ENCODE peak calls at places on chromosomes 16 and 17, in five cellular contexts. F is IMR-90, N is heart left ventricle, R is fibroblast of lung, E is heart right ventricle. K is an unnamed sample.
A peak's percentile ranks its signal among the peaks of the same experiment; 100 is the strongest.

GRCh38 chr17:18921912-18922451 is 30.0 kb upstream of the SLC5A10 start:
- DNase-seq in F (peak; percentile 68), N (no peak), R (peak; percentile 77), E (no peak), K (no peak)

GRCh38 chr16:14101415-14101814 is 30.3 kb downstream of the MRTFB start:
- DNase-seq in F (no peak), N (no peak), R (no peak), E (no peak), K (no peak)

GRCh38 chr17:75876938-75877751 is 1.2 kb downstream of the TRIM47 start:
- DNase-seq in F (peak; percentile 97), N (peak; percentile 97), R (peak; percentile 93), E (peak; percentile 97), K (peak; percentile 86)

GRCh38 chr16:78443780-78444422 is 344.4 kb downstream of the WWOX start:
- DNase-seq in F (no peak), N (no peak), R (peak; percentile 4), E (no peak), K (no peak)

GRCh38 chr17:8681175-8681949 is 50.8 kb upstream of the MYH10 start:
- DNase-seq in F (peak; percentile 65), N (no peak), R (peak; percentile 89), E (peak; percentile 31), K (peak; percentile 53)

GRCh38 chr16:20610192-20610891 is 34.2 kb upstream of the ACSM2B start:
- DNase-seq in F (no peak), N (no peak), R (no peak), E (no peak), K (no peak)

GRCh38 chr17:76597156-76598003 is 11.7 kb upstream of the ST6GALNAC2 start:
- DNase-seq in F (no peak), N (no peak), R (no peak), E (no peak), K (no peak)

GRCh38 chr17:1943432-1943802 is 81.7 kb downstream of the RTN4RL1 start:
- DNase-seq in F (no peak), N (no peak), R (no peak), E (no peak), K (no peak)

GRCh38 chr16:56726926-56727325 is 3.0 kb upstream of the NUP93 start:
- DNase-seq in F (no peak), N (no peak), R (no peak), E (no peak), K (no peak)

GRCh38 chr17:16085066-16085699 is 85.6 kb downstream of the TTC19 start:
- DNase-seq in F (peak; percentile 89), N (no peak), R (peak; percentile 78), E (no peak), K (peak; percentile 69)

GRCh38 chr17:19371259-19372003 is 6.9 kb upstream of the MAPK7 start:
- DNase-seq in F (no peak), N (no peak), R (no peak), E (no peak), K (no peak)

GRCh38 chr16:85331685-85332084 is 219.4 kb upstream of the CIBAR2 start:
- DNase-seq in F (no peak), N (no peak), R (no peak), E (no peak), K (no peak)

GRCh38 chr16:72530434-72530833 is 358.5 kb upstream of the PMFBP1 start:
- DNase-seq in F (peak; percentile 75), N (no peak), R (peak; percentile 74), E (no peak), K (no peak)

GRCh38 chr17:1460233-1460632 is 4.2 kb upstream of the CRK start:
- DNase-seq in F (no peak), N (peak; percentile 92), R (no peak), E (peak; percentile 83), K (no peak)

GRCh38 chr16:17972460-17972943 is 364.0 kb downstream of the NPIPA8 start:
- DNase-seq in F (no peak), N (no peak), R (no peak), E (no peak), K (no peak)

GRCh38 chr17:261640-262039 is 80.2 kb upstream of the DOC2B start:
- DNase-seq in F (no peak), N (no peak), R (no peak), E (no peak), K (no peak)

GRCh38 chr17:56570199-56570598 is 23.3 kb upstream of the NOG start:
- DNase-seq in F (no peak), N (no peak), R (no peak), E (no peak), K (no peak)

GRCh38 chr16:2977440-2977839 is 2.8 kb downstream of the PKMYT1 start:
- DNase-seq in F (no peak), N (no peak), R (no peak), E (no peak), K (no peak)

GRCh38 chr16:72814226-72814625 is 233.7 kb downstream of the ZFHX3 start:
- DNase-seq in F (peak; percentile 21), N (no peak), R (no peak), E (no peak), K (no peak)

GRCh38 chr17:19384723-19385391 is 2.1 kb downstream of the MFAP4 start:
- DNase-seq in F (peak; percentile 91), N (peak; percentile 87), R (peak; percentile 70), E (peak; percentile 82), K (no peak)

GRCh38 chr16:76946879-76947278 is 244.1 kb upstream of the MON1B start:
- DNase-seq in F (peak; percentile 79), N (no peak), R (peak; percentile 87), E (no peak), K (peak; percentile 28)

GRCh38 chr17:15262291-15263205 is 2.6 kb downstream of the PMP22 start:
- DNase-seq in F (peak; percentile 83), N (peak; percentile 96), R (peak; percentile 89), E (peak; percentile 90), K (no peak)

GRCh38 chr16:66366433-66367299 is at the start of gene CDH5:
- DNase-seq in F (no peak), N (peak; percentile 82), R (peak; percentile 39), E (peak; percentile 87), K (peak; percentile 73)

GRCh38 chr17:31918701-31919128 is 17.2 kb upstream of the UTP6 start:
- DNase-seq in F (peak; percentile 28), N (no peak), R (peak; percentile 28), E (no peak), K (no peak)

GRCh38 chr16:3097266-3097665 is 1.8 kb downstream of the ZSCAN10 start:
- DNase-seq in F (no peak), N (no peak), R (no peak), E (no peak), K (no peak)

GRCh38 chr16:5461574-5461973 is 364.0 kb upstream of the EEF2KMT start:
- DNase-seq in F (no peak), N (no peak), R (no peak), E (no peak), K (no peak)

GRCh38 chr16:48542966-48543365 is 67.0 kb downstream of the N4BP1 start:
- DNase-seq in F (no peak), N (no peak), R (no peak), E (no peak), K (no peak)

GRCh38 chr17:47839899-47840741 is 953 bp downstream of the SCRN2 start:
- DNase-seq in F (no peak), N (no peak), R (no peak), E (no peak), K (no peak)

GRCh38 chr17:47844230-47844629 is 3.2 kb upstream of the SCRN2 start:
- DNase-seq in F (peak; percentile 58), N (no peak), R (peak; percentile 63), E (no peak), K (no peak)

GRCh38 chr17:47840742-47841487 is at the start of gene SCRN2:
- DNase-seq in F (peak; percentile 68), N (peak; percentile 91), R (peak; percentile 66), E (peak; percentile 91), K (peak; percentile 27)

GRCh38 chr17:47843391-47843730 is 2.3 kb upstream of the SCRN2 start:
- DNase-seq in F (no peak), N (no peak), R (no peak), E (no peak), K (no peak)

GRCh38 chr17:47841488-47842308 is 625 bp upstream of the SCRN2 start:
- DNase-seq in F (no peak), N (no peak), R (no peak), E (no peak), K (no peak)
- H3K4me3 ChIP-seq in F (peak overlapping the region; percentile 57), N (no peak overlapping the region), R (peak overlapping the region; percentile 79), E (peak overlapping the region; percentile 73), K (peak overlapping the region; percentile 70)

GRCh38 chr17:6276711-6277110 is 158.2 kb downstream of the AIPL1 start:
- DNase-seq in F (no peak), N (no peak), R (no peak), E (no peak), K (no peak)

GRCh38 chr17:6274310-6274709 is 160.6 kb downstream of the AIPL1 start:
- DNase-seq in F (no peak), N (no peak), R (no peak), E (no peak), K (no peak)

DNA sequence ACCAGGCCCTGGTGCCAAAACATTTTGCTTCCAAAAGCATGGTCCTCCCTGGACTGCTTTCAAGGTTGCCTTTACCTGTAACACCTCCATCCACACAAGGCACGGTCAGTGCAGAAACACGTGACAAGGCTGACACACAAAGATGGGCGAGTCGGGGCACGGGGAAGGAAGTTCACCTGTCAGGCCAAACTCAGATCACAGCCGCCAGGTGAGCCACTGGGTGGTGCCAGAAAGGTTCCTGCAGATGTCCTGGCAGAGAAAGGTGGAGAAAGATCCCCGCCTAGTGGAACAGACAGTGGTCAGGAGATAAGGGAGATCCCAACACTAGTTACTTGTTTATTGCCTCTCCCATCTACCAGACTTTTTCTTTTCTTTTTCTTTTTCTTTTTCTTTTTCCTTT is 155.3 kb downstream of the AIPL1 start:
- DNase-seq in F (no peak), N (no peak), R (no peak), E (no peak), K (no peak)
- TF ChIP-seq CTCF in F (no peak), N (no peak), R (no peak), E (no peak), K (no peak)

DNA sequence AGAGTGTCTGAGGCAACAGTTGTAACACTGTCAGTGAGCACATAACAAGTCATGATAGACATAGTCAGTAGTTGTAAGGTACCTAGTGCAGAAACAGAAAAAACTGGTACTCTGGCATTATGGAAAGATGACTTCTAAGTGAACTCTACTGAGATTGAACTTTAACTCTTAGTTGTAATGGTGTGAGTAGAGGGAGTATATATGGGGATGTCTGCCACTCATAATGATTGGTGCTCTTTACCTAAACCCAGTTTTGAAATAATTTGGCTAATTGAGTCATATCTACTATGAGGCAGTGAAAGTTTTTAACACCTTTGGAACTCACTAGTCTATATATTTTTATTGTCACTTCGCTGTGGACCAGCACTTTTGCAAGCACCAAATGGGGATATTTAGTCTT is 6.6 kb downstream of the NLK start:
- DNase-seq in F (no peak), N (no peak), R (no peak), E (no peak), K (no peak)
- H3K4me3 ChIP-seq in F (no peak overlapping the region), N (no peak overlapping the region), R (no peak overlapping the region), E (no peak overlapping the region), K (no peak overlapping the region)

DNA sequence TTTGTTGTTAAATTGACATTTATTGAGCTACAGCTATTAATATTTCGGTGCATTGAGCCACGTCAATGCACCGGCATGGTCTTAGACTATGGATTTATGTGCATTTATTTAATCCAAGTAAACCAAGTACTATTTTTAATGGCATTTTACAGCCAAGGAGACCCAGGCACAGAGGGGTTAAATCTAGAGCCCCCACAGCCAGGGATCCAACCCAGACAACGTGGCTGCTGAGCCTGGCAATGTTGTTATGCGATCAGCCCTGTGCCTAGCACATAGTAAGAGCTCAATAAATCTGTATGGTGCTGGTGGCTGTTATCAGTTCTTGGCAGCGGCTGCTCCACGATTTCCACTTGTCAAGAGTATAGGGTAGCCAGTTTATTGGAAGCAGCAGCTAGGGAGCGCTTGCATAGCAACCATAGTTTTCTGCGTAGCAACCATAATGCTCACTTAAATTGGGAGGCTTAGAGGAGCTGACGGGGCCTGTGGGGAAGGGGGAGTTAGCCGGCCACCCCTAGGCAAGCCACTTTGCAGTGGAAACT is 541 bp upstream of the RBBP6 start:
- DNase-seq in F (no peak), N (no peak), R (no peak), E (no peak), K (no peak)
- TF ChIP-seq CTCF in F (peak; percentile 9), N (no peak), R (no peak), E (no peak), K (no peak)